ENCODE peak calls at places on chromosomes 12 and 14, in four cellular contexts. F is left ventricle myocardium inferior, N is colonic mucosa, I is AG04450. Y is an unnamed sample.

GRCh38 chr12:46383654-46384450 is 11.3 kb upstream of the SLC38A2 start:
- DNase-seq in N (peak; percentile 92), F (peak; percentile 95), I (peak; percentile 95), Y (peak; percentile 94)

GRCh38 chr12:54125950-54126695 is 62.7 kb downstream of the SMUG1 start:
- DNase-seq in I (no peak), N (no peak), F (no peak), Y (peak; percentile 75)

GRCh38 chr14:88424573-88424972 is 39.1 kb downstream of the SPATA7 start:
- DNase-seq in F (no peak), I (no peak), N (no peak), Y (no peak)

GRCh38 chr14:100375963-100376735 is 53.0 kb downstream of the SLC25A47 start:
- DNase-seq in F (peak; percentile 94), I (peak; percentile 93), N (peak; percentile 93), Y (peak; percentile 95)

GRCh38 chr12:109920266-109920780 is 20.2 kb downstream of the TCHP start:
- DNase-seq in I (no peak), F (no peak), N (no peak), Y (no peak)

GRCh38 chr14:55115861-55116245 is 13.2 kb upstream of the LGALS3 start:
- DNase-seq in I (no peak), F (no peak), N (no peak), Y (no peak)

GRCh38 chr14:100297320-100298300 is 8.6 kb downstream of the SLC25A29 start:
- DNase-seq in N (peak; percentile 65), I (peak; percentile 67), F (peak; percentile 80), Y (peak; percentile 76)

GRCh38 chr12:75553865-75554555 is 42.6 kb upstream of the KRR1 start:
- DNase-seq in N (no peak), F (no peak), I (no peak), Y (no peak)

GRCh38 chr12:52043386-52044212 is 7.6 kb upstream of the NR4A1 start:
- DNase-seq in I (no peak), F (peak; percentile 86), N (no peak), Y (no peak)

GRCh38 chr12:45553204-45553603 is 176.3 kb upstream of the ARID2 start:
- DNase-seq in I (no peak), F (no peak), N (no peak), Y (no peak)

GRCh38 chr14:93832665-93833064 is 44.4 kb upstream of the PRIMA1 start:
- DNase-seq in I (no peak), N (no peak), F (peak; percentile 48), Y (peak; percentile 80)

GRCh38 chr14:102140027-102140749 is 491 bp downstream of the WDR20 start:
- DNase-seq in N (peak; percentile 65), F (peak; percentile 23), I (no peak), Y (peak; percentile 41)

GRCh38 chr14:61564623-61565091 is 130.7 kb upstream of the HIF1A start:
- DNase-seq in I (peak; percentile 85), N (no peak), F (no peak), Y (no peak)

GRCh38 chr14:68519788-68520187 is 273.1 kb downstream of the ZFP36L1 start:
- DNase-seq in N (no peak), I (no peak), F (no peak), Y (no peak)

GRCh38 chr14:77376380-77376770 is 519 bp downstream of the TMED8 start:
- DNase-seq in I (no peak), N (peak; percentile 34), F (peak; percentile 16), Y (peak; percentile 25)

GRCh38 chr14:40204441-40205175 is 772.4 kb upstream of the FBXO33 start:
- DNase-seq in I (no peak), N (no peak), F (no peak), Y (no peak)

GRCh38 chr12:79778802-79779201 is 88.0 kb upstream of the PAWR start:
- DNase-seq in F (no peak), I (no peak), N (no peak), Y (no peak)

GRCh38 chr14:95047754-95048153 is 109.6 kb downstream of the DICER1 start:
- DNase-seq in F (no peak), I (no peak), N (no peak), Y (peak; percentile 14)

GRCh38 chr12:111339306-111339938 is 29.5 kb downstream of the PHETA1 start:
- DNase-seq in N (no peak), F (no peak), I (no peak), Y (no peak)

GRCh38 chr14:64234877-64235651 is 59.1 kb downstream of the ESR2 start:
- DNase-seq in N (no peak), F (no peak), I (no peak), Y (no peak)

DNA sequence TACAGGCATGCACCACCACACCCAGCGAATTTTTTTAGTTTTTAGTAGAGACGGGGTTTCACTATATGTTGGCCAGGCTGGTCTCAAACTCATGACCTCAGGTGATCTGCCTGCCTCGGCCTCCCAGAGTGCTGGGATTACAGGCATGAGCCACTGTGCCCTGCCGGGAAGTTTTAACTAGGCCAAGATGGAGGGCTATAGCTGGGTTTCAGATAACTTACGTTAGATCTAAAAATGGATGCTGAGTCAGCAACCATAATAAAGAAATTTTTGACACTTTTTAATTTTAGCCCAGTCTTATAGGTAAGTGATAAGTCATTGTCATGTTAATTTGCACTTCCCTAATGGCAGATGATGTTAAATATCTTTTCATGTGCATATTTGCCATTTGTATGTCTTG is 14.4 kb downstream of the ZDHHC17 start:
- DNase-seq in I (no peak), N (no peak), F (no peak), Y (no peak)
- H3K9me3 ChIP-seq in I (no peaks in the 10 kb centered on the region), N (no peaks in the 10 kb centered on the region), F (no peaks in the 10 kb centered on the region), Y (no peaks in the 10 kb centered on the region)

GRCh38 chr12:16021026-16021425 is 109.9 kb downstream of the DERA start:
- DNase-seq in F (no peak), I (no peak), N (no peak), Y (no peak)

GRCh38 chr12:16020034-16020433 is 108.9 kb downstream of the DERA start:
- DNase-seq in N (no peak), F (no peak), I (no peak), Y (no peak)

GRCh38 chr12:16019131-16019530 is 108.0 kb downstream of the DERA start:
- DNase-seq in I (no peak), F (no peak), N (no peak), Y (no peak)

GRCh38 chr12:16012086-16012485 is 101.0 kb downstream of the DERA start:
- DNase-seq in I (no peak), F (peak; percentile 63), N (no peak), Y (peak; percentile 45)

GRCh38 chr12:16016748-16017147 is 105.6 kb downstream of the DERA start:
- DNase-seq in F (no peak), I (no peak), N (no peak), Y (no peak)
- H3K9me3 ChIP-seq in F (peaks cover 12% of the 10 kb centered on the region), I (peaks cover 10% of the 10 kb centered on the region), N (no peaks in the 10 kb centered on the region), Y (peaks cover 22% of the 10 kb centered on the region)

GRCh38 chr12:93381183-93381975 is 3.7 kb downstream of the NUDT4 start:
- DNase-seq in F (no peak), N (no peak), I (no peak), Y (no peak)
- H3K9me3 ChIP-seq in F (no peaks in the 10 kb centered on the region), N (no peaks in the 10 kb centered on the region), I (no peaks in the 10 kb centered on the region), Y (no peaks in the 10 kb centered on the region)

GRCh38 chr12:92602476-92602875 is 100.3 kb upstream of the PLEKHG7 start:
- DNase-seq in F (no peak), I (peak; percentile 77), N (no peak), Y (no peak)

GRCh38 chr12:92597118-92597517 is 105.7 kb upstream of the PLEKHG7 start:
- DNase-seq in N (no peak), I (no peak), F (no peak), Y (no peak)

GRCh38 chr12:92601680-92602079 is 101.1 kb upstream of the PLEKHG7 start:
- DNase-seq in N (no peak), I (no peak), F (no peak), Y (no peak)

GRCh38 chr12:92597997-92598396 is 104.8 kb upstream of the PLEKHG7 start:
- DNase-seq in F (no peak), N (no peak), I (no peak), Y (no peak)

DNA sequence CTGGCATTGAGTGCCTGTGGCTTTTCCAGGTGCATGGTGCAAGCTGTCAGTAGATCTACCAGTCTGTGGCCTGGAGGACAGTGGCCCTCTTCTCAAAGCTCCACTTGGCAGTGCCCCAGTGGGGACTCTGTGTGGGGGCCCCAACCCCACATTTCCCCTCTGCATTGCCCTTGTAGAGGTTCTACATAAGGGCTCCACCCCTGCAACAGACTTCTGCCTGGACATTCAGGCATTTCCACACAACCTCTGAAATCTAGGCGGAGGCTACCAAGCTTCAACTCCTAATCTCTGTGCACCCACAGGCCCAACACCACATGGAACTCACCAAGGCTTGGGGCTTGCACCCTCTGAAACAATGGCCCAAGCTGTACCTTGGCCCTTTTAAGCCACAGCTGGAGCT is 102.7 kb upstream of the PLEKHG7 start:
- DNase-seq in F (no peak), I (no peak), N (no peak), Y (no peak)
- H3K9me3 ChIP-seq in F (peaks cover 15% of the 10 kb centered on the region), I (peaks cover 8% of the 10 kb centered on the region), N (no peaks in the 10 kb centered on the region), Y (peaks cover 9% of the 10 kb centered on the region)

GRCh38 chr14:22432348-22432976 is 156.6 kb downstream of the DAD1 start:
- DNase-seq in I (peak; percentile 74), F (no peak), N (peak; percentile 77), Y (peak; percentile 65)
- H3K9me3 ChIP-seq in I (no peaks in the 10 kb centered on the region), F (no peaks in the 10 kb centered on the region), N (no peaks in the 10 kb centered on the region), Y (no peaks in the 10 kb centered on the region)

DNA sequence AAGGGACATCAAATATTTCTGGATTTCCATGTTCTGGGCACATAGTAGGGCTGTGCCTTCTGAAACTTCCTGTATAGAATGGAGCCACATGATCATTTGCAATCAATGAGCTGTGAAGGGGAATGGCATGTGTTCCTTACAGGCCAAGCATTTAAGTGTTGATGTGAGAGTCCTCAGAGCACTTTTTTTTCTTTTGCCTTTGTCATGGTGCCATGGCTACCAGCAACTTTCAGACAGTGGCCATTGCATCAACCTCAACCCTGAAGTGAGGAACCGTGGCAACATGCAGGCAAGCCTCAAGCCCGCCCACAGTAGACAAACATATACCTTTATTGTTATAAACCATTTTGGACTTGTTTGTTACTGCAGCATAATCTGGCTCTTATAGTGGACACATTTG is 948.1 kb downstream of the NRXN3 start:
- DNase-seq in N (no peak), I (no peak), F (no peak), Y (no peak)
- H3K9me3 ChIP-seq in N (no peaks in the 10 kb centered on the region), I (no peaks in the 10 kb centered on the region), F (no peaks in the 10 kb centered on the region), Y (no peaks in the 10 kb centered on the region)

DNA sequence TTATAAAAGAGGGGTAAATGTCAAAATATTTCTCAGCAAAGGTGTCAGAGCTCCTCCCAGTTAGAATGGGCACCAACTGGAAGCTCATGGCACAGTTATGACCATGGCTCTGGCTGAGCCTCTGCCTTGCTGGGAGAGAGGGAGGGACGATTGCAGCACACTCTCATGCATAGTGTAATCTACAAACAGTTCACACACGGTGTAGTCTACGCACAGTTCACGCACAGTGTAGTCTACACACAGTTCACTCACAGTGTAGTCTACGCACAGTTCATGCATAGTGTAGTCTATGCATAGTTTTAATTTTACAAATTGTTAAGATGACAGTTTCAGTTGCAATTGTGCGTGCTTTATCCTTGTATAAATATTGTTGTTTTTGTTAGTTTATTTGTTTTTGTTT is 1474.6 kb upstream of the TMEM132C start:
- DNase-seq in F (no peak), N (no peak), I (no peak), Y (no peak)
- H3K9me3 ChIP-seq in F (no peaks in the 10 kb centered on the region), N (no peaks in the 10 kb centered on the region), I (peaks cover 23% of the 10 kb centered on the region), Y (no peaks in the 10 kb centered on the region)

Y was measured in stomach.